ENCODE peak calls at places on chromosomes 2 and 18, in five cellular contexts. X is GM12878, G is A549, E is K562, V is HepG2. N is an unnamed sample.

GRCh38 chr18:43283299-43283698 is 6.0 kb upstream of the SYT4 start:
- DNase-seq in E (no peak), X (no peak), G (no peak), V (no peak), N (no peak)

GRCh38 chr2:214180686-214181085 is 230.2 kb upstream of the VWC2L start:
- DNase-seq in G (no peak), X (no peak), E (no peak), V (no peak), N (no peak)

GRCh38 chr2:102253753-102254150 is 57.6 kb upstream of the IL1RL1 start:
- DNase-seq in V (no peak), X (no peak), E (no peak), G (no peak), N (no peak)

GRCh38 chr2:45134014-45134413 is 124.8 kb upstream of the SIX2 start:
- DNase-seq in V (no peak), X (no peak), E (no peak), G (no peak), N (no peak)

GRCh38 chr2:30675758-30676157 is 131.5 kb downstream of the CAPN13 start:
- DNase-seq in G (no peak), X (no peak), E (no peak), V (no peak), N (no peak)

GRCh38 chr2:95283562-95283961 is 9.3 kb downstream of the PROM2 start:
- DNase-seq in V (no peak), E (no peak), G (no peak), X (no peak), N (no peak)

GRCh38 chr2:31770718-31771117 is 190.0 kb upstream of the SRD5A2 start:
- DNase-seq in X (no peak), E (no peak), G (no peak), V (no peak), N (no peak)

GRCh38 chr2:188599140-188599539 is 307.5 kb downstream of the GULP1 start:
- DNase-seq in G (peak), V (no peak), X (no peak), E (no peak), N (no peak)

GRCh38 chr18:28512357-28512756 is 335.4 kb upstream of the CDH2 start:
- DNase-seq in G (no peak), E (no peak), V (no peak), X (peak), N (no peak)

DNA sequence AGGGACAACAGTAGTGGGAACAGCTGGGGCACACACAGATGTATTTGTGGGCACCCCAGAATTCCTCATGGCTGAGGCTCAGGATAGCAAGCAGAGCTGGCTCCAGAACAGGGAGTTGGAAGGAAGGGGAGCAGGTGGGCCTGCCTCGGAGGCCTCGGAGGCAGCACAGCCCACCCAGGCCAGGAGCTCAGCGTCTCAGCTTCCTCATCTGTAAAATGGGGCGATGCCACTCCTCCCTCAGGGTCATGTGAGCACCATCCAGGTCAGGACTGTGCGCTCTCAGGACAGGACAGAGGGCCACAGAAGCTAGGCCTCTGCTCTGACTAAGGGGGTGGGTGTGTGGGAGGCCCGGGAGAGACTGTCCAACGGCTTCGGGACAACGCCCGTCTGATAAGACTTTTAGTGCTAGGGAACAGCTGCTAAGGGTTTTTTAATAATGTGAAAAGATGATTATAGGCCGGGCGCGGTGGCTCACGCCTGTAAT is 106.2 kb downstream of the HDAC4 start:
- DNase-seq in E (peak), X (no peak), V (no peak), G (no peak), N (no peak)
- TF ChIP-seq POLR2A in E (no peak), X (no peak), V (no peak), G (no peak), N (no peak)

DNA sequence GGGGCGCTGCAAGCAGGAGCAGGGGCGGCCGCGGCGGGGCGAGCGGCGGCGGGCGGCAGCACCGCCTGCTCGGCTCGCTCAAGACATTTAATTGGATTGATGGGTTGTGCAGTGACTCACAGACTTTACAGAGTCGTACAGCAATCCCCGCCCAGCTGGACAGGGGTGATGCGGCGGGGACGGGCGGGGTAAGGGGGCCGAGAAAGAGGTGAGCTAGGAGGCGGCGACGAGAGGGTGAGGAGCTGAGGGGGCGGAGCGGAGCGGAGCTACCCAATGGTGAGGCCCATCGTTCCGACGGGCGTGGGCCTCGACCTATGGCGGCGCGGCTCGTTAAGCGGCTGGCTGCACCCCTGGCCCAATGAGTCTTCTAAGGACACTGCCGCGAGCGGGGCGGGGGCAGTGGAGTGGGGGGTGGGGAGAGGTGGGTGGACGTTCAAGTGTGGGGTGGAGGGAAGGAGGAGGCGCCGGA is 97.1 kb upstream of the SERTAD2 start:
- DNase-seq in E (peak), V (peak), G (peak), X (peak), N (peak)
- TF ChIP-seq RAD21 in E (peak), V (peak), G (no peak), X (peak), N (peak)

DNA sequence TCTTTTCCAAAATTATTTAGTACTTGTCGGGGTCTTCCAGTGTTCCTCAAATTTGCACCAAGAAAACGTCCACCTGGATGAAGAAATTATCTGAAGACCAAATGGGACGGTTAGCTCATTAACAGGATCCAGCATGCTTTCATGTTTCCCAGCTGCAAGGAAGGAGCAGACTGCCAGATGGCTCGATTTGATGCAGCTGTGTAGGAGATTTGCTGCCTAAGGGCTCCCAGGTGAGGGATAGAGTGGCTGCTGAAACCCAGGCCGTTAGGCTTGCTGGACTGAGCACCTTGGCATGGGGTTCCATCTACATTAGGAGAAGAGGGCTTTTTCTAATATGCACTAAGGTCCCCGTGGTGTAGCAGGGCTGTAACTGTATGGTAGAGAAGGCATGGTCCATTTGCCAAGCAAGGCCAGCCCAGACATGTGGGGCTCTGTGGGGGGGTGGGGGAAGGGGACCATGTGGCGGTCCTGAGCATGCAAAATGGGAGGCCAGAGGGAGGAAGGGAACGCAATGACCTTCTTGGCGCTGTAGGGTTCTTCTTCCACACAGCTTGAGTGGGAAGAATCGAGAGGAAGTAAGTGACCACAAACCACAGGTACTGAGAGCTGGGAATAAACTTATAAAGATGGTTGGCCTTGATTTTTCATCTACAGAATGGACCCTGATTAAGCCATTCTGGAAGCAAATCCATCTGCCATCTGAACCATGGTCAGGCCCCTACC is 144.0 kb downstream of the TMEM163 start:
- DNase-seq in V (no peak), G (no peak), X (no peak), E (no peak), N (no peak)
- TF ChIP-seq REST in V (no peak), G (no peak), X (no peak), E (no peak), N (no peak)

DNA sequence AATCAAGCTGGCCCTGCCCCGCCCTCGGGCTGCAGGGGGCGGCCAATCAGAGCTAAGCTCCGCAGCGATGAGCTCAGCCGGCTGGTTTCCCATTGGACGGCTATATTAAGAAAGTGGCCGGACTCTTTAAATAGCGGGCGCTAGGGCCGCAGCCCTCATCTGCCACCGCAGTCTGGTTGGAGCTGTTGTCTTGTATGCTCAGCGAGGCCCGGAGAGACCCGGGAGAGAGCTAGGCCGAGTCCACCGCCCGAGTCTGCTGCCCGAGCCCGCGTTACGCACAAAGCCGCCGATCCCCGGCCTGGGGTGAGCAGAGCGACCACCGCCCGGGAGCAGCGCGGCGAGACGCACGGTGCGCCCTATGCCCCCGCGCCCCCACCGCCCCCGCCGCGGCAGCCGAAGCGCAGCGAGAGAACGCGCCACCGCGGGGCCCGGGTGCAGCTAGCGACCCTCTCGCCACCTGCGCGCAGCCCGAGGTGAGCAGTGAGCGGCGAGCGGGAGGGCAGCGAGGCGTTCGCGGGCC is at the start of gene RHOB:
- DNase-seq in X (peak), E (peak), V (peak), G (peak), N (peak)
- TF ChIP-seq POLR2A in X (peak), E (peak), V (peak), G (peak), N (peak)

GRCh38 chr2:27989149-27989548 is 98.6 kb downstream of the BABAM2 start:
- DNase-seq in X (no peak), E (no peak), V (no peak), G (peak), N (peak)

GRCh38 chr2:27990030-27990590 is 99.6 kb downstream of the BABAM2 start:
- DNase-seq in G (no peak), E (no peak), X (no peak), V (no peak), N (no peak)

GRCh38 chr2:27996156-27996920 is 105.8 kb downstream of the BABAM2 start:
- DNase-seq in X (no peak), E (no peak), V (no peak), G (no peak), N (no peak)

GRCh38 chr2:27993950-27994728 is 103.6 kb downstream of the BABAM2 start:
- DNase-seq in G (no peak), E (no peak), X (no peak), V (no peak), N (no peak)

GRCh38 chr2:27992787-27993747 is 102.5 kb downstream of the BABAM2 start:
- DNase-seq in V (peak), G (peak), X (no peak), E (no peak), N (no peak)
- TF ChIP-seq RAD21 in V (no peak), G (peak), X (no peak), E (no peak), N (no peak)

DNA sequence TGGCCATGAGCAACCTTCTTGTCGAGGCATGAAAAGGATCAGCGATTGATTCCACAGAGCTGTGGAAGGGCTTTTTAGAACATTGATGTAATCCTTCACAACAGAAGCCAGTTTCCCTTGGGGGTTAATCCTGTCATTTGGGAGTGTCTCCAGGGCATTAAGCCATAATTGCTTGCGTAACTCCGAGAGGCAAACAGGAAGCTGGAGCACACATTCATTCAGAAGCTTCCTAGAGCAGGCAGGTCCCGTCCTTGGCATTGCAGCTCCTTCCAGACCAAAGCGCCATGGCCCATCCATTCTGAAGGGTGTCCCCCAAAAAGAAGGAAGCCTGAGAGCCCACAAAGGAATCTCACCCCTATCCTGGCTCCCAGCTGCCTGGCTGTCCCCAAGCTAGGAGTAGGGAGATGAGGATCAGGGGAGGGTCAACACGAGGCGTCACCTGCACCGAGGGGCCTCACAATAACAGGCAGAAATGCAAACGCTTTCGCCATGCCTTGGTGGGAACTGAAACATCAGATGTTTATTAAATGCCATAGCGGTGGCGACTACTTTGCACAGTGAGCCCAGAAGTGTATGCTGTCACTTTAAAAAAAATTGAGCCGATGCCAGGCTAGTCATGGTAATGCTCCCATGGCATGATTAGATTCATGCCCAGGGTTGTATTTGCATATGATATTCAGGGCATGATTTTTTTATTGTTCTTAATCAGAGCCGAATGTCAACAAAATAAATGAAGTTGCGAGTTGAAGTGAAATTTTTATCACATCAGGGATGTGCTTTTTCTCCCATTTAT is 339.4 kb downstream of the BCL11A start:
- DNase-seq in G (peak), V (no peak), X (no peak), E (no peak), N (no peak)
- TF ChIP-seq REST in G (no peak), V (no peak), X (no peak), E (no peak), N (no peak)

GRCh38 chr2:218659258-218659987 is at the start of the genes BCS1L and ZNF142:
- DNase-seq in X (peak), G (peak), E (peak), V (peak), N (peak)
- TF ChIP-seq POLR2A in X (peak), G (peak), E (peak), V (peak), N (peak)